ENCODE peak calls at places on chromosomes 6 and 20, in ten cellular contexts. W is IMR-90; O is activated naive CD8-positive, alpha-beta T cell treated with anti-CD3 and anti-CD28 coated beads, Interleukin-2, amount 50 U/mL, for 24 hours; J is stimulated activated CD4-positive, alpha-beta T cell treated with anti-CD3 and anti-CD28 coated beads, Interleukin-2, amount 100 ng/mL, for 24 hours; X is cerebellar cortex; Z is NCI-H345; S is NCI-H1417; C is colonic mucosa; A is A172; E is mammary epithelial cell. M is an unnamed sample.

GRCh38 chr6:104908031-104908430 is 48.3 kb upstream of the HACE1 start:
- DNase-seq in W (peak), O (no peak), J (no peak), X (no peak), Z (no peak), S (no peak), C (no peak), A (no peak), E (peak), M (no peak)

GRCh38 chr20:61050491-61050890 is 201.6 kb upstream of the CDH4 start:
- DNase-seq in W (no peak), O (no peak), J (no peak), X (no peak), Z (no peak), S (no peak), C (no peak), A (no peak), E (no peak), M (no peak)

GRCh38 chr6:85461806-85462185 is 11.9 kb downstream of the NT5E start:
- DNase-seq in W (no peak), O (no peak), J (no peak), X (no peak), Z (no peak), S (no peak), C (no peak), A (no peak), E (no peak), M (no peak)

GRCh38 chr6:169237496-169238134 is 16.0 kb downstream of the THBS2 start:
- DNase-seq in W (no peak), O (no peak), J (no peak), X (no peak), Z (no peak), S (no peak), C (no peak), A (no peak), E (no peak), M (no peak)

GRCh38 chr6:138986578-138986977 is 1.5 kb downstream of the REPS1 start:
- DNase-seq in W (peak), O (no peak), J (no peak), X (peak), Z (no peak), S (peak), C (no peak), A (no peak), E (peak), M (no peak)

GRCh38 chr6:37551446-37551845 is 51.8 kb upstream of the CCDC167 start:
- DNase-seq in W (no peak), O (no peak), J (no peak), X (no peak), Z (no peak), S (no peak), C (no peak), A (no peak), E (no peak), M (no peak)

GRCh38 chr20:41029150-41029872 is 689 bp downstream of the TOP1 start:
- DNase-seq in W (no peak), O (peak), J (peak), X (no peak), Z (peak), S (peak), C (peak), A (no peak), E (no peak), M (peak)

GRCh38 chr6:170437719-170438401 is 115.2 kb downstream of the PSMB1 start:
- DNase-seq in W (peak), O (no peak), J (no peak), X (peak), Z (no peak), S (no peak), C (no peak), A (peak), E (peak), M (no peak)

GRCh38 chr6:13453771-13454251 is 33.6 kb downstream of the GFOD1 start:
- DNase-seq in W (peak), O (peak), J (peak), X (peak), Z (no peak), S (peak), C (no peak), A (peak), E (peak), M (no peak)

GRCh38 chr6:39887692-39888450 is 46.4 kb downstream of the MOCS1 start:
- DNase-seq in W (peak), O (no peak), J (no peak), X (no peak), Z (no peak), S (no peak), C (peak), A (peak), E (no peak), M (no peak)

GRCh38 chr6:57173056-57173885 is 1.1 kb downstream of the BAG2 start:
- DNase-seq in W (peak), O (peak), J (peak), X (peak), Z (peak), S (peak), C (peak), A (peak), E (peak), M (no peak)

GRCh38 chr20:47126709-47127108 is 229.8 kb downstream of the ZMYND8 start:
- DNase-seq in W (peak), O (no peak), J (no peak), X (no peak), Z (no peak), S (no peak), C (no peak), A (peak), E (peak), M (no peak)

GRCh38 chr6:89298680-89299450 is 16.2 kb downstream of the GABRR2 start:
- DNase-seq in W (peak), O (peak), J (peak), X (no peak), Z (no peak), S (no peak), C (no peak), A (peak), E (peak), M (peak)

GRCh38 chr20:45872626-45873025 is 8.4 kb upstream of the ZSWIM1 start:
- DNase-seq in W (no peak), O (no peak), J (no peak), X (no peak), Z (no peak), S (no peak), C (no peak), A (no peak), E (no peak), M (no peak)

GRCh38 chr6:17816921-17817611 is 110.3 kb upstream of the NUP153 start:
- DNase-seq in W (peak), O (no peak), J (no peak), X (no peak), Z (no peak), S (no peak), C (no peak), A (no peak), E (no peak), M (no peak)

GRCh38 chr20:59821201-59821600 is 112.2 kb downstream of the SYCP2 start:
- DNase-seq in W (no peak), O (no peak), J (no peak), X (no peak), Z (no peak), S (no peak), C (peak), A (no peak), E (no peak), M (no peak)

GRCh38 chr6:170113141-170113540 is 177.7 kb downstream of the DLL1 start:
- DNase-seq in W (no peak), O (no peak), J (no peak), X (no peak), Z (no peak), S (no peak), C (no peak), A (no peak), E (no peak), M (no peak)

GRCh38 chr6:36118550-36119107 is 11.7 kb upstream of the MAPK13 start:
- DNase-seq in W (no peak), O (peak), J (peak), X (no peak), Z (peak), S (peak), C (peak), A (peak), E (peak), M (peak)

GRCh38 chr6:132270745-132271414 is 130.4 kb downstream of the MOXD1 start:
- DNase-seq in W (no peak), O (no peak), J (no peak), X (no peak), Z (no peak), S (peak), C (no peak), A (no peak), E (no peak), M (no peak)

GRCh38 chr20:49230575-49231211 is 11.5 kb downstream of the DDX27 start:
- DNase-seq in W (peak), O (no peak), J (no peak), X (peak), Z (no peak), S (no peak), C (peak), A (no peak), E (peak), M (no peak)

GRCh38 chr6:132797975-132798819 is at the start of gene SLC18B1:
- DNase-seq in W (peak), O (peak), J (peak), X (peak), Z (no peak), S (peak), C (peak), A (peak), E (peak), M (peak)

GRCh38 chr20:50550531-50550930 is 40.3 kb downstream of the PTPN1 start:
- DNase-seq in W (no peak), O (no peak), J (no peak), X (no peak), Z (no peak), S (no peak), C (no peak), A (no peak), E (no peak), M (no peak)

GRCh38 chr20:33234050-33234449 is 1.7 kb upstream of the BPIFA1 start:
- DNase-seq in W (no peak), O (no peak), J (no peak), X (no peak), Z (no peak), S (no peak), C (no peak), A (no peak), E (no peak), M (no peak)

GRCh38 chr6:36204068-36204753 is 7.7 kb downstream of the BRPF3 start:
- DNase-seq in W (no peak), O (peak), J (peak), X (no peak), Z (no peak), S (no peak), C (no peak), A (no peak), E (no peak), M (peak)

GRCh38 chr6:39137235-39137634 is 22.2 kb upstream of the SAYSD1 start:
- DNase-seq in W (peak), O (peak), J (peak), X (peak), Z (no peak), S (no peak), C (peak), A (peak), E (peak), M (no peak)

GRCh38 chr20:21702553-21703467 is 2.7 kb upstream of the PAX1 start:
- DNase-seq in W (peak), O (peak), J (peak), X (peak), Z (no peak), S (peak), C (peak), A (no peak), E (peak), M (peak)

GRCh38 chr6:5028921-5029320 is 25.1 kb upstream of the RPP40 start:
- DNase-seq in W (no peak), O (no peak), J (no peak), X (no peak), Z (no peak), S (no peak), C (no peak), A (no peak), E (no peak), M (no peak)

GRCh38 chr6:6007311-6008113 is 787 bp upstream of the NRN1 start:
- DNase-seq in W (no peak), O (peak), J (no peak), X (peak), Z (peak), S (peak), C (no peak), A (peak), E (peak), M (peak)

GRCh38 chr6:80021131-80021530 is 16.7 kb downstream of the TTK start:
- DNase-seq in W (no peak), O (no peak), J (no peak), X (no peak), Z (no peak), S (no peak), C (no peak), A (no peak), E (no peak), M (no peak)